ENCODE peak calls at places on chromosomes 5 and 9, in eight cellular contexts. One of them, this sample, is unnamed.

GRCh38 chr9:119924736-119925135 is 555.5 kb upstream of the BRINP1 start:
- DNase-seq in DMS153: no peak
- DNase-seq in dermis blood vessel endothelial cell: no peak
- DNase-seq in aorta: no peak
- DNase-seq in mucosa of descending colon: no peak
- DNase-seq in activated T-cell treated with anti-CD3 and anti-CD28 coated beads, Interleukin-2, amount 50 U/mL, for 72 hours: no peak
- DNase-seq in OCI-LY7: no peak
- DNase-seq in psoas muscle: no peak
- DNase-seq in this sample: no peak

GRCh38 chr5:136208946-136209345 is 16.0 kb upstream of the SMIM32 start:
- DNase-seq in DMS153: no peak
- DNase-seq in dermis blood vessel endothelial cell: no peak
- DNase-seq in aorta: no peak
- DNase-seq in mucosa of descending colon: no peak
- DNase-seq in activated T-cell treated with anti-CD3 and anti-CD28 coated beads, Interleukin-2, amount 50 U/mL, for 72 hours: no peak
- DNase-seq in OCI-LY7: no peak
- DNase-seq in psoas muscle: no peak
- DNase-seq in this sample: no peak

GRCh38 chr5:59767753-59768159 is 125.8 kb downstream of the PDE4D start:
- DNase-seq in DMS153: no peak
- DNase-seq in dermis blood vessel endothelial cell: peak
- DNase-seq in aorta: no peak
- DNase-seq in mucosa of descending colon: no peak
- DNase-seq in activated T-cell treated with anti-CD3 and anti-CD28 coated beads, Interleukin-2, amount 50 U/mL, for 72 hours: no peak
- DNase-seq in OCI-LY7: no peak
- DNase-seq in psoas muscle: no peak
- DNase-seq in this sample: no peak

GRCh38 chr5:132787076-132787475 is 10.0 kb upstream of the SEPTIN8 start:
- DNase-seq in DMS153: no peak
- DNase-seq in dermis blood vessel endothelial cell: no peak
- DNase-seq in aorta: no peak
- DNase-seq in mucosa of descending colon: no peak
- DNase-seq in activated T-cell treated with anti-CD3 and anti-CD28 coated beads, Interleukin-2, amount 50 U/mL, for 72 hours: no peak
- DNase-seq in OCI-LY7: no peak
- DNase-seq in psoas muscle: no peak
- DNase-seq in this sample: no peak

GRCh38 chr9:127505396-127506116 is 54.2 kb downstream of the LRSAM1 start:
- DNase-seq in DMS153: no peak
- DNase-seq in dermis blood vessel endothelial cell: peak
- DNase-seq in aorta: no peak
- DNase-seq in mucosa of descending colon: no peak
- DNase-seq in activated T-cell treated with anti-CD3 and anti-CD28 coated beads, Interleukin-2, amount 50 U/mL, for 72 hours: peak
- DNase-seq in OCI-LY7: peak
- DNase-seq in psoas muscle: no peak
- DNase-seq in this sample: no peak

GRCh38 chr9:36843964-36844363 is 190.1 kb downstream of the PAX5 start:
- DNase-seq in DMS153: no peak
- DNase-seq in dermis blood vessel endothelial cell: no peak
- DNase-seq in aorta: no peak
- DNase-seq in mucosa of descending colon: no peak
- DNase-seq in activated T-cell treated with anti-CD3 and anti-CD28 coated beads, Interleukin-2, amount 50 U/mL, for 72 hours: no peak
- DNase-seq in OCI-LY7: no peak
- DNase-seq in psoas muscle: no peak
- DNase-seq in this sample: no peak

GRCh38 chr9:84170521-84171141 is 169.9 kb downstream of the SLC28A3 start:
- DNase-seq in DMS153: peak
- DNase-seq in dermis blood vessel endothelial cell: peak
- DNase-seq in aorta: peak
- DNase-seq in mucosa of descending colon: peak
- DNase-seq in activated T-cell treated with anti-CD3 and anti-CD28 coated beads, Interleukin-2, amount 50 U/mL, for 72 hours: no peak
- DNase-seq in OCI-LY7: no peak
- DNase-seq in psoas muscle: peak
- DNase-seq in this sample: peak

GRCh38 chr9:126832440-126832839 is 27.6 kb downstream of the ZBTB43 start:
- DNase-seq in DMS153: no peak
- DNase-seq in dermis blood vessel endothelial cell: no peak
- DNase-seq in aorta: no peak
- DNase-seq in mucosa of descending colon: no peak
- DNase-seq in activated T-cell treated with anti-CD3 and anti-CD28 coated beads, Interleukin-2, amount 50 U/mL, for 72 hours: no peak
- DNase-seq in OCI-LY7: no peak
- DNase-seq in psoas muscle: no peak
- DNase-seq in this sample: no peak

GRCh38 chr5:172443441-172444109 is 10.8 kb downstream of the SH3PXD2B start:
- DNase-seq in DMS153: peak
- DNase-seq in dermis blood vessel endothelial cell: peak
- DNase-seq in aorta: peak
- DNase-seq in mucosa of descending colon: peak
- DNase-seq in activated T-cell treated with anti-CD3 and anti-CD28 coated beads, Interleukin-2, amount 50 U/mL, for 72 hours: peak
- DNase-seq in OCI-LY7: no peak
- DNase-seq in psoas muscle: peak
- DNase-seq in this sample: peak

GRCh38 chr5:758698-759053 is 25.9 kb downstream of the ZDHHC11B start:
- DNase-seq in DMS153: no peak
- DNase-seq in dermis blood vessel endothelial cell: no peak
- DNase-seq in aorta: peak
- DNase-seq in mucosa of descending colon: no peak
- DNase-seq in activated T-cell treated with anti-CD3 and anti-CD28 coated beads, Interleukin-2, amount 50 U/mL, for 72 hours: no peak
- DNase-seq in OCI-LY7: no peak
- DNase-seq in psoas muscle: peak
- DNase-seq in this sample: peak

GRCh38 chr9:88537743-88538055 is 2.7 kb downstream of the NXNL2 start:
- DNase-seq in DMS153: no peak
- DNase-seq in dermis blood vessel endothelial cell: peak
- DNase-seq in aorta: peak
- DNase-seq in mucosa of descending colon: peak
- DNase-seq in activated T-cell treated with anti-CD3 and anti-CD28 coated beads, Interleukin-2, amount 50 U/mL, for 72 hours: peak
- DNase-seq in OCI-LY7: peak
- DNase-seq in psoas muscle: peak
- DNase-seq in this sample: peak

GRCh38 chr5:133846478-133847226 is 121.8 kb downstream of the C5orf15 start:
- DNase-seq in DMS153: no peak
- DNase-seq in dermis blood vessel endothelial cell: no peak
- DNase-seq in aorta: no peak
- DNase-seq in mucosa of descending colon: no peak
- DNase-seq in activated T-cell treated with anti-CD3 and anti-CD28 coated beads, Interleukin-2, amount 50 U/mL, for 72 hours: no peak
- DNase-seq in OCI-LY7: peak
- DNase-seq in psoas muscle: no peak
- DNase-seq in this sample: no peak

GRCh38 chr9:30280229-30280900 is 2104.1 kb upstream of the ACO1 start:
- DNase-seq in DMS153: no peak
- DNase-seq in dermis blood vessel endothelial cell: no peak
- DNase-seq in aorta: no peak
- DNase-seq in mucosa of descending colon: no peak
- DNase-seq in activated T-cell treated with anti-CD3 and anti-CD28 coated beads, Interleukin-2, amount 50 U/mL, for 72 hours: no peak
- DNase-seq in OCI-LY7: no peak
- DNase-seq in psoas muscle: no peak
- DNase-seq in this sample: no peak

GRCh38 chr9:103804077-103804735 is 289.9 kb upstream of the SMC2 start:
- DNase-seq in DMS153: no peak
- DNase-seq in dermis blood vessel endothelial cell: no peak
- DNase-seq in aorta: no peak
- DNase-seq in mucosa of descending colon: no peak
- DNase-seq in activated T-cell treated with anti-CD3 and anti-CD28 coated beads, Interleukin-2, amount 50 U/mL, for 72 hours: no peak
- DNase-seq in OCI-LY7: no peak
- DNase-seq in psoas muscle: no peak
- DNase-seq in this sample: no peak

GRCh38 chr9:112544477-112544876 is 57.9 kb downstream of the KIAA1958 start:
- DNase-seq in DMS153: no peak
- DNase-seq in dermis blood vessel endothelial cell: peak
- DNase-seq in aorta: no peak
- DNase-seq in mucosa of descending colon: no peak
- DNase-seq in activated T-cell treated with anti-CD3 and anti-CD28 coated beads, Interleukin-2, amount 50 U/mL, for 72 hours: no peak
- DNase-seq in OCI-LY7: no peak
- DNase-seq in psoas muscle: no peak
- DNase-seq in this sample: no peak

GRCh38 chr9:1979815-1980367 is 35.3 kb upstream of the SMARCA2 start:
- DNase-seq in DMS153: no peak
- DNase-seq in dermis blood vessel endothelial cell: no peak
- DNase-seq in aorta: no peak
- DNase-seq in mucosa of descending colon: no peak
- DNase-seq in activated T-cell treated with anti-CD3 and anti-CD28 coated beads, Interleukin-2, amount 50 U/mL, for 72 hours: no peak
- DNase-seq in OCI-LY7: no peak
- DNase-seq in psoas muscle: peak
- DNase-seq in this sample: no peak

GRCh38 chr9:92736816-92737606 is 27.6 kb downstream of the BICD2 start:
- DNase-seq in DMS153: no peak
- DNase-seq in dermis blood vessel endothelial cell: no peak
- DNase-seq in aorta: peak
- DNase-seq in mucosa of descending colon: no peak
- DNase-seq in activated T-cell treated with anti-CD3 and anti-CD28 coated beads, Interleukin-2, amount 50 U/mL, for 72 hours: no peak
- DNase-seq in OCI-LY7: no peak
- DNase-seq in psoas muscle: no peak
- DNase-seq in this sample: no peak

GRCh38 chr9:7028591-7028990 is 270.8 kb downstream of the KDM4C start:
- DNase-seq in DMS153: no peak
- DNase-seq in dermis blood vessel endothelial cell: no peak
- DNase-seq in aorta: no peak
- DNase-seq in mucosa of descending colon: no peak
- DNase-seq in activated T-cell treated with anti-CD3 and anti-CD28 coated beads, Interleukin-2, amount 50 U/mL, for 72 hours: no peak
- DNase-seq in OCI-LY7: no peak
- DNase-seq in psoas muscle: no peak
- DNase-seq in this sample: no peak

GRCh38 chr9:68738346-68738745 is 33.3 kb downstream of the PIP5K1B start:
- DNase-seq in DMS153: no peak
- DNase-seq in dermis blood vessel endothelial cell: no peak
- DNase-seq in aorta: no peak
- DNase-seq in mucosa of descending colon: no peak
- DNase-seq in activated T-cell treated with anti-CD3 and anti-CD28 coated beads, Interleukin-2, amount 50 U/mL, for 72 hours: no peak
- DNase-seq in OCI-LY7: no peak
- DNase-seq in psoas muscle: no peak
- DNase-seq in this sample: no peak

GRCh38 chr5:7331083-7331482 is 64.9 kb upstream of the ADCY2 start:
- DNase-seq in DMS153: peak
- DNase-seq in dermis blood vessel endothelial cell: no peak
- DNase-seq in aorta: no peak
- DNase-seq in mucosa of descending colon: no peak
- DNase-seq in activated T-cell treated with anti-CD3 and anti-CD28 coated beads, Interleukin-2, amount 50 U/mL, for 72 hours: no peak
- DNase-seq in OCI-LY7: no peak
- DNase-seq in psoas muscle: no peak
- DNase-seq in this sample: no peak

GRCh38 chr5:94240616-94241287 is 377.7 kb downstream of the KIAA0825 start:
- DNase-seq in DMS153: no peak
- DNase-seq in dermis blood vessel endothelial cell: no peak
- DNase-seq in aorta: no peak
- DNase-seq in mucosa of descending colon: no peak
- DNase-seq in activated T-cell treated with anti-CD3 and anti-CD28 coated beads, Interleukin-2, amount 50 U/mL, for 72 hours: no peak
- DNase-seq in OCI-LY7: no peak
- DNase-seq in psoas muscle: peak
- DNase-seq in this sample: peak

GRCh38 chr5:42507451-42508092 is 84.3 kb downstream of the GHR start:
- DNase-seq in DMS153: no peak
- DNase-seq in dermis blood vessel endothelial cell: no peak
- DNase-seq in aorta: no peak
- DNase-seq in mucosa of descending colon: no peak
- DNase-seq in activated T-cell treated with anti-CD3 and anti-CD28 coated beads, Interleukin-2, amount 50 U/mL, for 72 hours: no peak
- DNase-seq in OCI-LY7: no peak
- DNase-seq in psoas muscle: no peak
- DNase-seq in this sample: no peak

GRCh38 chr5:142748568-142749249 is 21.5 kb upstream of the ARHGAP26 start:
- DNase-seq in DMS153: no peak
- DNase-seq in dermis blood vessel endothelial cell: peak
- DNase-seq in aorta: no peak
- DNase-seq in mucosa of descending colon: peak
- DNase-seq in activated T-cell treated with anti-CD3 and anti-CD28 coated beads, Interleukin-2, amount 50 U/mL, for 72 hours: peak
- DNase-seq in OCI-LY7: peak
- DNase-seq in psoas muscle: no peak
- DNase-seq in this sample: peak

This sample was measured in gastrocnemius medialis.